ENCODE peak calls at places on chromosomes 13 and 19, in eight cellular contexts. Y is GM23248, C is HCT116, A is OCI-LY7, W is IMR-90, U is A549, X is H9, G is neuronal stem cell. F is an unnamed sample. For H3K4me1, the result is how much of the 10 kb centered on the place peaks cover.

GRCh38 chr13:30355405-30355741 is 48.0 kb upstream of the KATNAL1 start:
- DNase-seq in Y (no peak), C (no peak), A (peak), W (no peak), U (no peak), X (peak), G (no peak), F (no peak)

GRCh38 chr13:27493981-27494380 is 43.6 kb upstream of the MTIF3 start:
- DNase-seq in Y (peak), C (no peak), A (no peak), W (no peak), U (no peak), X (no peak), G (no peak), F (no peak)

GRCh38 chr19:3041756-3042517 is 12.9 kb upstream of the TLE2 start:
- DNase-seq in Y (no peak), C (no peak), A (no peak), W (no peak), U (no peak), X (no peak), G (no peak), F (no peak)

GRCh38 chr19:31306006-31306753 is 43.1 kb downstream of the TSHZ3 start:
- DNase-seq in Y (no peak), C (no peak), A (no peak), W (no peak), U (no peak), X (no peak), G (no peak), F (no peak)

GRCh38 chr13:110565296-110565695 is 3.8 kb upstream of the RAB20 start:
- DNase-seq in Y (no peak), C (no peak), A (no peak), W (no peak), U (no peak), X (no peak), G (no peak), F (no peak)

GRCh38 chr13:43269037-43269476 is 245.7 kb downstream of the DNAJC15 start:
- DNase-seq in Y (peak), C (no peak), A (no peak), W (peak), U (peak), X (no peak), G (no peak), F (peak)

GRCh38 chr13:65260938-65261880 is 1968.9 kb downstream of the PCDH9 start:
- DNase-seq in Y (no peak), C (no peak), A (no peak), W (no peak), U (no peak), X (no peak), G (no peak), F (no peak)

GRCh38 chr19:29667390-29667783 is 2.1 kb downstream of the PLEKHF1 start:
- DNase-seq in Y (no peak), C (no peak), A (no peak), W (no peak), U (no peak), X (no peak), G (no peak), F (no peak)

GRCh38 chr13:29454931-29455481 is 140.5 kb downstream of the SLC7A1 start:
- DNase-seq in Y (peak), C (peak), A (peak), W (peak), U (peak), X (peak), G (no peak), F (no peak)

DNA sequence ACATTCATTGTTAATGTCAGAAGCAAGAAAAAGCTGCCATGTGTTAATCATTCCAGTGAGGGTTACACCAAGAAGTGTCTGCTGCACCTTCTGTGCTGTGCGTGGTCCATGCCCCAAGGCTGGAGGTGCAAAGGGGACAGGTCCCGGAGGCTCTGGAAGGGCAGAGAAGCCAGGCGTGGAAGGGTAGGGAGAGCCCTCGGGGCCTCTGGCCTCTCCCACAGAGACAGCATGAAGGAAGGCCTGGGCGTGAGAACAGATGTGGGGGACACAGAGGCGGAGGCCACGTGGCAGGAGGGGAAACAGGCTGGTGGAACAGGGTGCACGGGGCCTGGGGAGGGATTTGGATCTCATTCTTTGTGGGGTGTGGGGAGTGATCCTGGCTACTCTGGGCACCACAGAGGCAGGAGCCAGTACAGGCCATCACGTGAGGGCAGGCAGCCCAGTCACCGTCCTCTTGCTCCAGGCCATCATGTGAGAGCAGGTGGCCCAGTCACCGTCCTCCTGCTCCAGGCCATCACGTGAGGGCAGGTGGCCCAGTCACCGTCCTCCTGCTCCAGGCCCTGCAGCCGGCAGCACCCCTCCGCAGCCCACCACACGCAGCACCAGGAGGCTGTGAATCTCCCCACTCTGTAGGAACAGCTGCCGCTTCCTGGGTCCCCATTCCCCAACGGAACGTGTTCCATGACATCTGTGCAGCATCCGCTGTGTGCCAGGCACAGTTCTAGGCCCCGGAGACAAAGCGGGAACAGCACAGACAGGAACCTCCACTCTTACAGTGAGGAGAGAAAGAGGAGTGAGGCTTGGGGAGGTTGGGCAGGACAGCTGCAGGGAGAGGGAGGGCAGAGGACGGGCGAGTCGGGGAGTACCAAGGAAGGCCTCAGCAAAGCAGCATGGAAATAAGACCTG is 10.2 kb upstream of the F7 start:
- DNase-seq in Y (no peak), C (no peak), A (no peak), W (no peak), U (no peak), X (no peak), G (no peak), F (no peak)
- H3K4me1 ChIP-seq in Y (under half), C (under half), A (under half), W (under half), U (under half), X (under half), G (under half), F (under half)

GRCh38 chr19:39319892-39320168 is 833 bp downstream of the LRFN1 start:
- DNase-seq in Y (no peak), C (no peak), A (no peak), W (no peak), U (no peak), X (no peak), G (no peak), F (no peak)

GRCh38 chr19:39318071-39318470 is 2.6 kb downstream of the LRFN1 start:
- DNase-seq in Y (no peak), C (no peak), A (no peak), W (no peak), U (no peak), X (no peak), G (no peak), F (no peak)

GRCh38 chr19:39318690-39319089 is 2.0 kb downstream of the LRFN1 start:
- DNase-seq in Y (no peak), C (no peak), A (no peak), W (no peak), U (no peak), X (no peak), G (no peak), F (no peak)

GRCh38 chr19:39317476-39317875 is 3.2 kb downstream of the LRFN1 start:
- DNase-seq in Y (no peak), C (no peak), A (no peak), W (no peak), U (no peak), X (no peak), G (no peak), F (no peak)

DNA sequence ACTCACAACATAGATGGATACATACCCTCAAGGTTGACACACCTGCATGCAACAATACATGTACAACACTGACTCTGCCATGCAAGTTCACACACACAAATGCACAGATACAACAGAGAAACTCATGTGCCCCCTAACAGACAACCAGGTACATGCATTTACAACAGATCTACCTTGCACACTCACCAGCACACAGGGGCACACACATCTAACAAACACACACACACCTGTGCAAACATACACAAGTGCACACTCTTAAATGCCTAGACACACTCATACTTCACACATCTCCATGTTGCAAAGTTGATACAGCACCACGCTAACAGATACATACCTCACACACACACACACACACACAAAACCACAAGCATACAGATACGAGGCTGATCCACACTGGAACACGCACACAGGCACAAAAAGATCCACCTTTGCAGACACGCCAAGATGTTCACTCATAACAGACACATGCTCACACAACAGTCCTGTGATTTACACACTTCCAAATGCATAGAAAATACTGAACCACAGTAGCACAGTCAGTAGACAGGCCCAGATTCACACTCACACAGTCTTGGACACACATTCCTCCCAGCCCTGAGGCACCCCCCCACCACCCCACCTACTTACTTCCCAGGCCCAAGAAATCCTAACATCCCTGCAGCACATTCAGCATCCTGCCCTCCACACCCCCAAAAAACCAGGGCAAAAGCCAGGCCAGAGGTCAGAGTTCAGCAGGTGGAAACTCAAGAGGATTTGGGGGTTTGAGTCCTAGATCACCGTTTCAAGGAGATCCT is 1.4 kb downstream of the LRFN1 start:
- DNase-seq in Y (no peak), C (no peak), A (no peak), W (no peak), U (no peak), X (no peak), G (no peak), F (no peak)
- H3K4me2 ChIP-seq in Y (no peak), C (peak), A (peak), W (no peak), U (peak), X (peak), G (peak), F (peak)

GRCh38 chr13:39038569-39038898 is 278 bp downstream of the NHLRC3 start:
- DNase-seq in Y (peak), C (no peak), A (peak), W (no peak), U (no peak), X (no peak), G (no peak), F (peak)

GRCh38 chr13:39037410-39037879 is 444 bp downstream of the PROSER1 start:
- DNase-seq in Y (peak), C (no peak), A (no peak), W (no peak), U (no peak), X (no peak), G (no peak), F (no peak)

GRCh38 chr13:39039033-39039432 is 777 bp downstream of the NHLRC3 start:
- DNase-seq in Y (peak), C (no peak), A (peak), W (no peak), U (no peak), X (no peak), G (no peak), F (no peak)

GRCh38 chr13:39036212-39036611 is 1.7 kb downstream of the PROSER1 start:
- DNase-seq in Y (peak), C (no peak), A (peak), W (peak), U (no peak), X (no peak), G (no peak), F (peak)

DNA sequence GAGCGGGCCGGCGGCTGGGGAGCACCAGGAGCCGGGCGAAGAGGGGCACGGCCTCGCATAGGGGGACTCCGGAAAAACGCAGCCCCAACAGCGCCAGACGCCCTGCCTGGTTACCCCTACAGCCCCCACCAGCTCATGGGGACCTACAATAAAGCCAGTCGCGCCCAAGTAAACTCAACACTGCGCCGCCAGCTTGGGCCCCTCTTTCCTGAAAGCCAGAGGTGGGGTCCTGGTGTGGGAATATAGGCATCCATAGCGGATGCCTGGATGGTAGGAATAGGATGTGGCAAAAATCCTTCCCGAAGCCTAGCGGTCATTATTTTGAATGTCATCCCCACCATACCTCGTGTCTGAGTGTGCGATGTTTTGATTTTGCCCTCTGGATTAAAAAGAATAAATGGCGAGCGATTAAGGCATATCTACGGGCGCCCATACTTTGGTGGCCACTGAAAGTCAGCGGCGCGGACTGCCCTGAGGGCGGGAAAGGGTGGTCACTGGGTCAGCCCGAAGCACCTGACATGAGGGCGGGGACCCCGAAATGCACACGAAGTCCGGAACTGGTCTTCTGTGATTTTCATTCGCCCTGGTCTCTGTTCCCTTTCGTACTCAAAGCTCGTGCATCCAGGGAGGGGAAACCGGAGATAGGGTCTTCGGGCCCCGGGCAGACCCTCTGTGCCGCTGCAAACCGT is at the start of the genes NHLRC3 and PROSER1:
- DNase-seq in Y (peak), C (peak), A (peak), W (peak), U (peak), X (peak), G (peak), F (peak)
- H3K4me1 ChIP-seq in Y (under half), C (under half), A (under half), W (under half), U (under half), X (under half), G (under half), F (under half)

DNA sequence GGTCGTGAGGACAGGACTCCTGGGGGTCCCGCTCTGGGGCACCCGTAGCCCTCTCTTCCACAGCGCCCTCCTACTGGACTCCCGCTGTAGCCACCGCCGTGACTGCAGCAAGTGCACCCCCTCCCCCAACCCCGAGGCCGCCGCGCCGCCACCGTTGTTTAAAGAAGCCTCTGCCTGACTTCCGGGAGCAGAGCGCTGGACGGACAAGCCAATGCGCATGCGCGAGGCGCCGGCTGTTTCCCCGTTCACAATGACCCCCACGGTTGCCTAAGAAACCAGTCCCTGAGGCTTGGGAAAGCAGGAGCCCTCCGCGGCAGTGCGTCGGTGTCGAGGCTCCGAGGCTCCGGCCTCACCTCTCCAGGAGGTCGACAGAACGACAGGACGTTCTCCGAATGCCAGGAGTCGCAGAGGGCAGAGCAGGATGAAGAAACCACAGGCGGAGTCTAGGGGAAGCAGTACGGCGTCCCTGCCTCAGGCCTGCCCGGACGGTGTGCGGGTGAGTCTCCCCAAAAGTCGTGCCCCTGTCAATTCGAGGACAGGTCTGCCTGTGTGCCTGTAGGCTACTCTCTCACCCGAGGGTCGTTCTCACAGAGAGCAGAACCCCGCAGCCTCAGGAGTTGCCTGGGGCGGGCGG is 70.5 kb upstream of the ZNF420 start:
- DNase-seq in Y (peak), C (no peak), A (no peak), W (no peak), U (no peak), X (no peak), G (no peak), F (peak)
- H3K4me2 ChIP-seq in Y (no peak), C (no peak), A (no peak), W (no peak), U (no peak), X (no peak), G (no peak), F (peak)

DNA sequence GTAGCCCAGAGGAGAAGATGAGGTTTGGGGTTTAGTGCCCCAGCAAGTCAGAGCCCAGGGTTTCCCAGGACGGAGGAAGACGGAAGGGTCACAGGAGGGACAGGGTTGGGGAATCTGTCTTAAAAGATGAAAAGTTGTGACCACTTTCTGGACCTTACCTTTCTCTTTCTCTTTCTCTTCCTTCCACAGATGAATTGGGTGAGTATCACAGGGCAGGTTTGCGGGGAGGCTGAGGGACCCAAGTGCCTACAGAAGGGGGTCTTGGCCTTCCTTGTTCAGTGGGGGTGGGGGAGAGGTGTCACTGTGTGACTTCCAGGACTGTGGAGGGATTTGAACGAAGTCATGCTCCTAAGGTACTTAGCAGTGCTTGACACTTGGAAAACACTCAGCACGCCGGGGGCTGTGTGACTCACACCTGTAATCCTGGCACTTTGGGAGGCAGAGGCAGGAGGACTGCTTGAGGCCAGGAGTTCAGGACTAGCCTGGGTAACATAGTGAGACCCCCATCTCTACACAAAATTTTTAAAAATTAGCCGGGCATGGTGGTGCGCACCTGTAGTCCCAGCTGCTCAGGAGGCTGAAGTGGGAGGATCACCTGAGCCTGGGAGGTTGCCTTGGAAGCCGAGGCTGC is 8.5 kb downstream of the RELB start:
- DNase-seq in Y (no peak), C (no peak), A (no peak), W (no peak), U (no peak), X (no peak), G (no peak), F (no peak)
- H3K4me1 ChIP-seq in Y (under half), C (under half), A (half or more), W (under half), U (under half), X (under half), G (under half), F (under half)

GRCh38 chr13:99041788-99042187 is 63.9 kb upstream of the DOCK9 start:
- DNase-seq in Y (no peak), C (no peak), A (no peak), W (no peak), U (no peak), X (no peak), G (no peak), F (no peak)
- H3K4me2 ChIP-seq in Y (no peak), C (no peak), A (no peak), W (no peak), U (no peak), X (no peak), G (no peak), F (no peak)